ENCODE peak calls at places on chromosome 3, in eight cellular contexts. One of them, this sample, is unnamed.

GRCh38 chr3:197394464-197395321 is 96.3 kb upstream of the DLG1 start:
- DNase-seq in uterus: peak
- DNase-seq in fibroblast of mammary gland: peak
- DNase-seq in fibroblast of the aortic adventitia: peak
- DNase-seq in Panc1: peak
- DNase-seq in AG09309: peak
- DNase-seq in psoas muscle: peak
- DNase-seq in GM13977: peak
- DNase-seq in this sample: peak

GRCh38 chr3:53859178-53859577 is 12.8 kb downstream of the IL17RB start:
- DNase-seq in fibroblast of mammary gland: no peak
- DNase-seq in GM13977: no peak
- DNase-seq in uterus: no peak
- DNase-seq in AG09309: no peak
- DNase-seq in fibroblast of the aortic adventitia: no peak
- DNase-seq in psoas muscle: no peak
- DNase-seq in Panc1: no peak
- DNase-seq in this sample: no peak

GRCh38 chr3:146160964-146161724 is at the start of gene PLOD2:
- DNase-seq in fibroblast of mammary gland: peak
- DNase-seq in Panc1: no peak
- DNase-seq in fibroblast of the aortic adventitia: peak
- DNase-seq in uterus: peak
- DNase-seq in AG09309: peak
- DNase-seq in GM13977: peak
- DNase-seq in psoas muscle: peak
- DNase-seq in this sample: no peak

GRCh38 chr3:42501681-42502428 is 588 bp upstream of the VIPR1 start:
- DNase-seq in psoas muscle: peak
- DNase-seq in fibroblast of mammary gland: peak
- DNase-seq in GM13977: peak
- DNase-seq in uterus: no peak
- DNase-seq in fibroblast of the aortic adventitia: peak
- DNase-seq in AG09309: no peak
- DNase-seq in Panc1: no peak
- DNase-seq in this sample: no peak

GRCh38 chr3:116663161-116663885 is 46.3 kb upstream of the TUSC7 start:
- DNase-seq in psoas muscle: no peak
- DNase-seq in fibroblast of the aortic adventitia: no peak
- DNase-seq in GM13977: no peak
- DNase-seq in uterus: no peak
- DNase-seq in AG09309: no peak
- DNase-seq in Panc1: no peak
- DNase-seq in fibroblast of mammary gland: no peak
- DNase-seq in this sample: no peak

GRCh38 chr3:141303481-141304223 is 64.7 kb upstream of the ZBTB38 start:
- DNase-seq in AG09309: peak
- DNase-seq in fibroblast of mammary gland: peak
- DNase-seq in Panc1: peak
- DNase-seq in uterus: no peak
- DNase-seq in fibroblast of the aortic adventitia: peak
- DNase-seq in GM13977: peak
- DNase-seq in psoas muscle: no peak
- DNase-seq in this sample: peak

GRCh38 chr3:58130591-58130990 is 80.2 kb downstream of the DNASE1L3 start:
- DNase-seq in GM13977: no peak
- DNase-seq in fibroblast of mammary gland: no peak
- DNase-seq in fibroblast of the aortic adventitia: no peak
- DNase-seq in psoas muscle: no peak
- DNase-seq in uterus: no peak
- DNase-seq in Panc1: no peak
- DNase-seq in AG09309: no peak
- DNase-seq in this sample: no peak

GRCh38 chr3:73510784-73511183 is 114.0 kb downstream of the PDZRN3 start:
- DNase-seq in fibroblast of mammary gland: no peak
- DNase-seq in fibroblast of the aortic adventitia: no peak
- DNase-seq in AG09309: no peak
- DNase-seq in Panc1: no peak
- DNase-seq in psoas muscle: no peak
- DNase-seq in uterus: no peak
- DNase-seq in GM13977: no peak
- DNase-seq in this sample: no peak

GRCh38 chr3:148757238-148757930 is 59.7 kb downstream of the AGTR1 start:
- DNase-seq in GM13977: no peak
- DNase-seq in Panc1: no peak
- DNase-seq in AG09309: peak
- DNase-seq in uterus: no peak
- DNase-seq in fibroblast of mammary gland: peak
- DNase-seq in psoas muscle: no peak
- DNase-seq in fibroblast of the aortic adventitia: peak
- DNase-seq in this sample: no peak

GRCh38 chr3:16741890-16742289 is 136.7 kb upstream of the DAZL start:
- DNase-seq in fibroblast of the aortic adventitia: no peak
- DNase-seq in uterus: no peak
- DNase-seq in fibroblast of mammary gland: peak
- DNase-seq in psoas muscle: peak
- DNase-seq in GM13977: no peak
- DNase-seq in AG09309: no peak
- DNase-seq in Panc1: no peak
- DNase-seq in this sample: no peak

GRCh38 chr3:130490246-130490645 is 26.7 kb upstream of the COL6A6 start:
- DNase-seq in uterus: no peak
- DNase-seq in fibroblast of mammary gland: peak
- DNase-seq in Panc1: no peak
- DNase-seq in AG09309: no peak
- DNase-seq in psoas muscle: no peak
- DNase-seq in fibroblast of the aortic adventitia: peak
- DNase-seq in GM13977: no peak
- DNase-seq in this sample: no peak

DNA sequence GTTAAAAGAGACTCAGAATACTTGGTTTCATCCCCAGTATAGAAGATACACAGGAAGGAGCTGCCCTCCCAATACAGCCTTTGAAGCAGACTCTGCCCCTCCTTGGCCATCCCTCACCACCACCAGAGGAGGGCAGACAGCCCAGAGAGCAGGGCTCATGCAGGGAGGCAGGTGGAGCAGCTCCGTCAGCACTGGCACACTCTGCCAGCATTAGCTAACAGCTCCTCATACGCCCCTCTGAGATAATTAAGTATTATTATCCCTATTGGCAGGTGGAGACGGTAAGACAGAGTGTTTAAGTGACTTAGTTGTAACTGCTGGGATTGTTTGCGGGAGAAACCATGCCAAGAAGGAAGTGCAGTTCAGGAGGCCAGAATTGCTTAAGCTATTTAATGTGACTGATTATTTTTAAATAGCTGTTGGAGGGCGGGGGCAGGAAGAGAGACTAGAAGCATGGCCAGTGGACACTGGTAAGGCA is 434.0 kb downstream of the EPHB1 start:
- DNase-seq in fibroblast of mammary gland: no peak
- DNase-seq in GM13977: no peak
- DNase-seq in Panc1: no peak
- DNase-seq in psoas muscle: peak
- DNase-seq in fibroblast of the aortic adventitia: no peak
- DNase-seq in AG09309: no peak
- DNase-seq in uterus: no peak
- DNase-seq in this sample: no peak
- TF ChIP-seq CTCF in fibroblast of mammary gland: no peak
- TF ChIP-seq CTCF in GM13977: no peak
- TF ChIP-seq CTCF in Panc1: no peak
- TF ChIP-seq CTCF in psoas muscle: peak
- TF ChIP-seq CTCF in fibroblast of the aortic adventitia: no peak
- TF ChIP-seq CTCF in AG09309: no peak
- TF ChIP-seq CTCF in uterus: no peak
- TF ChIP-seq CTCF in this sample: no peak

GRCh38 chr3:111859974-111860859 is 1.2 kb downstream of the PHLDB2 start:
- DNase-seq in AG09309: peak
- DNase-seq in psoas muscle: peak
- DNase-seq in fibroblast of the aortic adventitia: peak
- DNase-seq in Panc1: peak
- DNase-seq in fibroblast of mammary gland: peak
- DNase-seq in uterus: peak
- DNase-seq in GM13977: peak
- DNase-seq in this sample: no peak
- TF ChIP-seq CTCF in AG09309: peak
- TF ChIP-seq CTCF in psoas muscle: peak
- TF ChIP-seq CTCF in fibroblast of the aortic adventitia: peak
- TF ChIP-seq CTCF in Panc1: peak
- TF ChIP-seq CTCF in fibroblast of mammary gland: peak
- TF ChIP-seq CTCF in uterus: peak
- TF ChIP-seq CTCF in GM13977: no peak
- TF ChIP-seq CTCF in this sample: peak

GRCh38 chr3:101069796-101070195 is 76.6 kb upstream of the ABI3BP start:
- DNase-seq in uterus: no peak
- DNase-seq in fibroblast of the aortic adventitia: no peak
- DNase-seq in Panc1: no peak
- DNase-seq in AG09309: no peak
- DNase-seq in GM13977: no peak
- DNase-seq in psoas muscle: no peak
- DNase-seq in fibroblast of mammary gland: no peak
- DNase-seq in this sample: no peak

GRCh38 chr3:101065962-101066361 is 72.7 kb upstream of the ABI3BP start:
- DNase-seq in fibroblast of the aortic adventitia: peak
- DNase-seq in GM13977: no peak
- DNase-seq in fibroblast of mammary gland: peak
- DNase-seq in Panc1: no peak
- DNase-seq in psoas muscle: no peak
- DNase-seq in uterus: no peak
- DNase-seq in AG09309: peak
- DNase-seq in this sample: peak

GRCh38 chr3:101066776-101067175 is 73.6 kb upstream of the ABI3BP start:
- DNase-seq in Panc1: no peak
- DNase-seq in fibroblast of mammary gland: peak
- DNase-seq in fibroblast of the aortic adventitia: peak
- DNase-seq in AG09309: peak
- DNase-seq in GM13977: no peak
- DNase-seq in psoas muscle: no peak
- DNase-seq in uterus: no peak
- DNase-seq in this sample: no peak

GRCh38 chr3:101070260-101071121 is 77.3 kb upstream of the ABI3BP start:
- DNase-seq in fibroblast of the aortic adventitia: no peak
- DNase-seq in AG09309: no peak
- DNase-seq in GM13977: peak
- DNase-seq in fibroblast of mammary gland: peak
- DNase-seq in uterus: no peak
- DNase-seq in Panc1: no peak
- DNase-seq in psoas muscle: peak
- DNase-seq in this sample: peak

DNA sequence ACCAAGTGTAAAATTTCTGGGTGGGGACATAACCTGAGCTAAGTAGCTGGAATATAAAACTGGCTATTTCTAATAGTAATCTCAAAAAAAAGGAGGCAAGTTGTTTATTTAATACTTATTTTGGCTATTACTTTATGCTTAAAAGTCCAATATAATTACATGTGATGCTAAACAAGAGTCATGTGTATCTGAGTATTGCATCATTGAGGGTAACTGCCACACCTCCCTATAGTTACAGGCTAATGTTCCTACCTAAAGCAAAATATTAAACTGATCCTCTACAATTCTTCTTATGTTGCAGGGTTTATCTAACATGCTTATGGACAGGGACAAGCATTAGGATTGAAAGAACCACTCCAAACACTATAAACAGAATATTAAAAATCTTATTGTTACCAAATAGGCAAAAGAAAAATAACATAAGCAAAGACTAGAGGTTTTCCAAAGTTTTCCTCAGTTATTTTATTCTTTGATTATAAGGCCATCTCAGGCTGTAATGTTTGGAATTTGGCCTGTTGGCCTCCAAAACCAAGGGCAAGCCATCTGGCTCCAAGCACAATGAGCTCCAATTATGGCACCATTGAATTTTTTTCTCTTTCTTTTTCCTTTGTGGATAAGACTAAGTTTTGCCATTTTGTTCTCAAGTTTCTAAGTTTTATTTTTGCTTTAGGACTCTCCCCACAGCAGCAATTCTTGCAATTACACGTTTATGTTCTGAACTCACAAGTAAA is 75.8 kb upstream of the ABI3BP start:
- DNase-seq in fibroblast of mammary gland: peak
- DNase-seq in psoas muscle: no peak
- DNase-seq in uterus: no peak
- DNase-seq in AG09309: no peak
- DNase-seq in GM13977: no peak
- DNase-seq in Panc1: no peak
- DNase-seq in fibroblast of the aortic adventitia: peak
- DNase-seq in this sample: no peak
- TF ChIP-seq CTCF in fibroblast of mammary gland: no peak
- TF ChIP-seq CTCF in psoas muscle: no peak
- TF ChIP-seq CTCF in uterus: no peak
- TF ChIP-seq CTCF in AG09309: no peak
- TF ChIP-seq CTCF in GM13977: no peak
- TF ChIP-seq CTCF in Panc1: no peak
- TF ChIP-seq CTCF in fibroblast of the aortic adventitia: no peak
- TF ChIP-seq CTCF in this sample: no peak

DNA sequence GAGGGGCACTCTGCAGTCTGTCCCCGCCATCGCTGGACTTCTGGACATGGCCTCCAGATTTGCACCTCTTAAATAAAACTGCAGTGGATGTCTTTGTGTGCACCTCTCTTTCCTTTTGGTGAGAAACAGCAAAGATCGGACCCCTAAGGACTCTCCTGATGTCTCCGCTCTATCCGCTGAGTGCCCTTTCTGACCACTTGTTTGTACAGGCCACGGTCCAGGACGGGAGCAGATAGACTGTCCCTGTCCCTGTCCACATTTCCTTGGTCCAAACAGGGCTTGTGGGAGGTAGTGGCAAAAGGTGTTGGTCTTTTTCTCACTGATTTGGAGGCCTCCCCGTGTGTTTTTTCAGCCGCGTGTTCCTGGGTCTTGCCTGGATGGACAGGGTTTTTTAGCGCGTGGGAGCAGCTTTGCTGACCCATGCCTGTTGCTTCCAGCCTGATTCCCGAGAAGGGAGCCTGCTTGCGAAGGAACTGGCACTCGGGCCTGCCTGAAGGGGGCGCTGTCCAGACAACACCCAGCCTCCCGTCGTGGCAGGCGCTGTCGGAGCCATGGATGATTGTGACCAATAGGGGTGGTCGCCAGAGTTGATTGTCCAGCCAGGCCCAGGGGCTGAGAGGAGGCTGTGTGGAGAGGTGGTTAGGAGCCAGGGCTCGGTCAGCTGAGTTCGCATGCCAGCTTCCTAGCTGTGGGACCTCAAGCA is 13.2 kb upstream of the STAB1 start:
- DNase-seq in Panc1: no peak
- DNase-seq in GM13977: no peak
- DNase-seq in psoas muscle: peak
- DNase-seq in fibroblast of the aortic adventitia: no peak
- DNase-seq in fibroblast of mammary gland: peak
- DNase-seq in AG09309: no peak
- DNase-seq in uterus: no peak
- DNase-seq in this sample: no peak
- TF ChIP-seq CTCF in Panc1: no peak
- TF ChIP-seq CTCF in GM13977: peak
- TF ChIP-seq CTCF in psoas muscle: peak
- TF ChIP-seq CTCF in fibroblast of the aortic adventitia: peak
- TF ChIP-seq CTCF in fibroblast of mammary gland: peak
- TF ChIP-seq CTCF in AG09309: peak
- TF ChIP-seq CTCF in uterus: no peak
- TF ChIP-seq CTCF in this sample: no peak

GRCh38 chr3:38707730-38708129 is 58.2 kb upstream of the SCN5A start:
- DNase-seq in fibroblast of the aortic adventitia: no peak
- DNase-seq in psoas muscle: no peak
- DNase-seq in GM13977: no peak
- DNase-seq in fibroblast of mammary gland: no peak
- DNase-seq in Panc1: no peak
- DNase-seq in uterus: no peak
- DNase-seq in AG09309: no peak
- DNase-seq in this sample: no peak
- TF ChIP-seq CTCF in fibroblast of the aortic adventitia: peak
- TF ChIP-seq CTCF in psoas muscle: no peak
- TF ChIP-seq CTCF in GM13977: peak
- TF ChIP-seq CTCF in fibroblast of mammary gland: peak
- TF ChIP-seq CTCF in Panc1: peak
- TF ChIP-seq CTCF in uterus: no peak
- TF ChIP-seq CTCF in AG09309: peak
- TF ChIP-seq CTCF in this sample: peak